ENCODE peak calls at places on chromosome 18, in six cellular contexts. H is effector memory CD8-positive, alpha-beta T cell; L is endothelial cell; K is fibroblast of the conjunctiva; B is activated naive CD8-positive, alpha-beta T cell treated with anti-CD3 and anti-CD28 coated beads for 36 hours; Y is epithelial cell of esophagus. E is an unnamed sample.

GRCh38 chr18:12779043-12779442 is 76.2 kb downstream of the PSMG2 start:
- DNase-seq in H (no peak), K (no peak), Y (no peak), L (no peak), B (no peak), E (no peak)

GRCh38 chr18:74251297-74252031 is 40.3 kb downstream of the CYB5A start:
- DNase-seq in L (no peak), Y (peak), H (no peak), B (no peak), K (peak), E (peak)

GRCh38 chr18:67133669-67134068 is 382.9 kb downstream of the DSEL start:
- DNase-seq in L (no peak), H (no peak), B (no peak), Y (no peak), K (no peak), E (no peak)

GRCh38 chr18:55763298-55763697 is 175.3 kb upstream of the TCF4 start:
- DNase-seq in K (no peak), L (no peak), B (no peak), H (no peak), Y (peak), E (no peak)

GRCh38 chr18:8348051-8348450 is 261.2 kb upstream of the RAB12 start:
- DNase-seq in B (no peak), L (no peak), H (no peak), Y (no peak), K (no peak), E (no peak)

GRCh38 chr18:49177812-49178211 is 227.0 kb upstream of the SMAD7 start:
- DNase-seq in H (no peak), K (no peak), B (no peak), L (no peak), Y (peak), E (no peak)

GRCh38 chr18:48714873-48715272 is 176.0 kb downstream of the CTIF start:
- DNase-seq in H (no peak), K (no peak), B (no peak), L (no peak), Y (no peak), E (no peak)

GRCh38 chr18:8835556-8835955 is 130.2 kb downstream of the MTCL1 start:
- DNase-seq in L (no peak), Y (no peak), K (peak), H (no peak), B (no peak), E (no peak)

GRCh38 chr18:28175930-28176673 is 828 bp downstream of the CDH2 start:
- DNase-seq in B (peak), Y (peak), L (peak), H (no peak), K (no peak), E (peak)

GRCh38 chr18:68564961-68565360 is 149.9 kb downstream of the TMX3 start:
- DNase-seq in B (no peak), K (no peak), L (no peak), Y (no peak), H (no peak), E (no peak)

GRCh38 chr18:42087195-42087594 is 132.2 kb downstream of the PIK3C3 start:
- DNase-seq in B (no peak), L (no peak), K (no peak), H (no peak), Y (no peak), E (peak)

GRCh38 chr18:75183524-75183923 is 25.4 kb downstream of the PTGR3 start:
- DNase-seq in Y (peak), L (no peak), B (no peak), H (no peak), K (no peak), E (peak)

GRCh38 chr18:72530622-72531021 is 13.5 kb downstream of the CBLN2 start:
- DNase-seq in H (no peak), B (no peak), L (no peak), K (no peak), Y (peak), E (no peak)

GRCh38 chr18:48947583-48947982 is 3.2 kb downstream of the SMAD7 start:
- DNase-seq in Y (peak), K (no peak), B (no peak), L (no peak), H (no peak), E (no peak)

GRCh38 chr18:21740474-21740723 is 193 bp upstream of the MIB1 start:
- DNase-seq in H (no peak), L (no peak), Y (peak), B (peak), K (peak), E (peak)

GRCh38 chr18:3653263-3653858 is 203.4 kb downstream of the TGIF1 start:
- DNase-seq in B (no peak), H (no peak), Y (no peak), K (no peak), L (no peak), E (no peak)

GRCh38 chr18:58671122-58671940 is at the start of gene MALT1:
- DNase-seq in K (peak), L (peak), H (peak), Y (peak), B (peak), E (peak)

GRCh38 chr18:48490641-48491040 is 48.2 kb upstream of the CTIF start:
- DNase-seq in K (no peak), Y (no peak), B (no peak), L (no peak), H (no peak), E (no peak)

GRCh38 chr18:48428494-48429177 is 19.5 kb upstream of the ZBTB7C start:
- DNase-seq in Y (peak), L (no peak), H (no peak), B (no peak), K (no peak), E (peak)